ENCODE peak calls at places on chromosomes 16 and 17, in ten cellular contexts. M, N, Y, A, P, D, Z, I, J and V are unnamed samples.

GRCh38 chr16:13909872-13910303 is 10.1 kb upstream of the ERCC4 start:
- DNase-seq in I (peak), N (no peak), P (no peak), M (no peak), Y (peak), Z (no peak), J (no peak), A (no peak), D (peak), V (no peak)

GRCh38 chr17:46730679-46731078 is 87.8 kb downstream of the WNT3 start:
- DNase-seq in A (no peak), P (no peak), J (no peak), D (no peak), N (no peak), I (no peak), M (no peak), Z (no peak), Y (no peak), V (no peak)

GRCh38 chr17:76199466-76199865 is 40.8 kb downstream of the RNF157 start:
- DNase-seq in Y (no peak), J (no peak), Z (peak), M (peak), P (peak), A (peak), N (no peak), D (no peak), I (no peak), V (no peak)

GRCh38 chr16:79928142-79928735 is 327.7 kb upstream of the MAF start:
- DNase-seq in P (no peak), I (no peak), D (no peak), Y (no peak), J (no peak), A (no peak), Z (no peak), N (no peak), M (no peak), V (no peak)

GRCh38 chr17:62627219-62627903 is at the start of gene MRC2:
- DNase-seq in A (peak), I (peak), J (peak), P (no peak), Y (peak), N (no peak), D (peak), M (no peak), Z (no peak), V (no peak)

GRCh38 chr16:47197536-47198179 is 53.9 kb upstream of the NETO2 start:
- DNase-seq in J (no peak), Y (peak), Z (no peak), A (no peak), N (no peak), M (no peak), D (no peak), I (no peak), P (no peak), V (no peak)

GRCh38 chr17:57552114-57552601 is 192.9 kb downstream of the CCDC182 start:
- DNase-seq in J (peak), D (peak), N (no peak), A (peak), Z (no peak), Y (peak), P (no peak), M (no peak), I (no peak), V (no peak)

GRCh38 chr17:1644493-1645206 is 882 bp downstream of the SCARF1 start:
- DNase-seq in N (no peak), P (no peak), Z (no peak), J (no peak), I (peak), D (peak), Y (peak), A (no peak), M (no peak), V (no peak)

GRCh38 chr16:83136924-83137323 is 510.2 kb downstream of the CDH13 start:
- DNase-seq in J (no peak), Y (no peak), N (no peak), I (no peak), A (no peak), P (no peak), M (no peak), D (no peak), Z (no peak), V (no peak)

GRCh38 chr17:29667969-29668368 is 45.3 kb upstream of the CORO6 start:
- DNase-seq in J (no peak), Y (no peak), A (no peak), Z (no peak), D (no peak), I (no peak), N (no peak), P (no peak), M (no peak), V (no peak)

GRCh38 chr17:77373298-77374169 is 232.8 kb downstream of the SEC14L1 start:
- DNase-seq in N (peak), D (no peak), P (no peak), I (no peak), A (peak), J (no peak), M (no peak), Z (peak), Y (no peak), V (no peak)

GRCh38 chr16:53156516-53156915 is 101.7 kb downstream of the CHD9 start:
- DNase-seq in J (no peak), Y (no peak), D (no peak), A (no peak), N (no peak), Z (no peak), M (no peak), I (no peak), P (no peak), V (no peak)

GRCh38 chr16:2515180-2515803 is 1.5 kb downstream of the ATP6V0C start:
- DNase-seq in A (no peak), M (no peak), P (no peak), Y (no peak), D (no peak), N (no peak), Z (no peak), J (no peak), I (peak), V (no peak)

GRCh38 chr16:4750896-4751295 is 16.1 kb downstream of the ZNF500 start:
- DNase-seq in A (no peak), Y (no peak), J (no peak), D (no peak), M (no peak), I (no peak), N (no peak), P (no peak), Z (no peak), V (no peak)

GRCh38 chr16:9081183-9081582 is 10.3 kb upstream of the HAPSTR1 start:
- DNase-seq in Y (no peak), P (no peak), D (no peak), Z (no peak), N (no peak), J (no peak), I (no peak), A (no peak), M (no peak), V (no peak)

GRCh38 chr16:71585318-71585703 is 8.4 kb upstream of the TAT start:
- DNase-seq in J (no peak), M (no peak), I (no peak), N (no peak), P (no peak), D (no peak), A (no peak), Z (no peak), Y (no peak), V (no peak)

GRCh38 chr17:48037036-48037881 is at the start of gene COPZ2:
- DNase-seq in D (no peak), Y (peak), Z (peak), A (peak), J (peak), N (peak), P (peak), I (peak), M (peak), V (no peak)

GRCh38 chr17:77420804-77421634 is 280.2 kb downstream of the SEC14L1 start:
- DNase-seq in N (no peak), P (peak), Z (peak), M (no peak), I (peak), J (no peak), A (peak), D (peak), Y (peak), V (no peak)

GRCh38 chr17:47622179-47622549 is 27.6 kb upstream of the KPNB1 start:
- DNase-seq in M (no peak), Z (no peak), A (no peak), Y (no peak), I (no peak), P (no peak), N (no peak), J (no peak), D (no peak), V (no peak)

GRCh38 chr17:63854709-63855108 is 12.2 kb upstream of the SMARCD2 start:
- DNase-seq in Y (no peak), J (no peak), Z (no peak), N (no peak), I (no peak), M (no peak), D (no peak), A (no peak), P (no peak), V (no peak)

GRCh38 chr16:85490971-85491771 is 122.0 kb upstream of the GSE1 start:
- DNase-seq in J (no peak), I (no peak), M (no peak), D (no peak), P (peak), Z (peak), N (no peak), A (no peak), Y (no peak), V (no peak)

GRCh38 chr17:77019955-77020379 is 120.8 kb upstream of the SEC14L1 start:
- DNase-seq in M (no peak), N (no peak), I (no peak), Y (no peak), A (no peak), Z (no peak), D (no peak), P (no peak), J (no peak), V (no peak)

GRCh38 chr17:64498308-64499203 is 1.7 kb upstream of the POLG2 start:
- DNase-seq in Z (no peak), N (no peak), Y (peak), J (no peak), I (no peak), P (no peak), A (peak), D (no peak), M (no peak), V (no peak)

GRCh38 chr17:10879110-10879509 is 41.2 kb upstream of the PIRT start:
- DNase-seq in D (no peak), M (no peak), N (no peak), Y (no peak), A (no peak), P (no peak), I (no peak), Z (no peak), J (peak), V (no peak)

GRCh38 chr17:42185497-42185860 is 227 bp upstream of the HCRT start:
- DNase-seq in P (no peak), N (no peak), D (no peak), M (no peak), I (no peak), J (no peak), A (no peak), Y (no peak), Z (no peak), V (no peak)

GRCh38 chr16:74449470-74449869 is 28.2 kb upstream of the CLEC18B start:
- DNase-seq in A (no peak), I (peak), Z (no peak), M (no peak), N (no peak), Y (peak), P (no peak), J (no peak), D (peak), V (no peak)

GRCh38 chr17:10471853-10472252 is 2.5 kb upstream of the MYH4 start:
- DNase-seq in D (no peak), Y (no peak), A (no peak), M (no peak), I (no peak), Z (no peak), P (no peak), J (no peak), N (no peak), V (no peak)

GRCh38 chr17:33396818-33397217 is 103.7 kb upstream of the ASIC2 start:
- DNase-seq in Y (no peak), N (no peak), P (no peak), Z (no peak), J (no peak), D (no peak), A (no peak), M (no peak), I (no peak), V (no peak)

GRCh38 chr17:35714988-35715387 is 16.5 kb upstream of the RASL10B start:
- DNase-seq in Y (no peak), M (no peak), I (no peak), N (no peak), Z (no peak), J (no peak), A (no peak), D (no peak), P (no peak), V (no peak)